ENCODE peak calls at places on chromosomes 5 and 9, in four cellular contexts. J, I, M and U are unnamed samples.

GRCh38 chr5:141850786-141851185 is 27.4 kb downstream of the PCDH1 start:
- DNase-seq in J (peak; percentile 56), I (no peak), M (no peak), U (no peak)

GRCh38 chr9:75914002-75914401 is 23.5 kb downstream of the PCSK5 start:
- DNase-seq in J (no peak), I (no peak), M (no peak), U (no peak)

GRCh38 chr9:70049672-70050271 is 6.1 kb downstream of the MAMDC2 start:
- DNase-seq in J (no peak), I (no peak), M (no peak), U (no peak)

GRCh38 chr5:127153031-127153430 is 79.7 kb upstream of the C5orf63 start:
- DNase-seq in J (no peak), I (no peak), M (peak; percentile 4), U (no peak)

GRCh38 chr9:129197978-129198736 is 20.1 kb upstream of the IER5L start:
- DNase-seq in J (no peak), I (no peak), M (no peak), U (no peak)

GRCh38 chr5:180825768-180826525 is 23.3 kb upstream of the MGAT1 start:
- DNase-seq in J (no peak), I (no peak), M (peak; percentile 86), U (peak; percentile 84)

GRCh38 chr9:35035851-35036701 is 36.3 kb downstream of the VCP start:
- DNase-seq in J (no peak), I (no peak), M (no peak), U (no peak)

GRCh38 chr9:134335490-134336173 is 9.4 kb downstream of the RXRA start:
- DNase-seq in J (no peak), I (no peak), M (no peak), U (no peak)

GRCh38 chr5:139543423-139543991 is 17.6 kb upstream of the UBE2D2 start:
- DNase-seq in J (peak; percentile 75), I (no peak), M (no peak), U (no peak)

GRCh38 chr5:117604845-117605244 is 1030.2 kb upstream of the SEMA6A start:
- DNase-seq in J (no peak), I (no peak), M (no peak), U (no peak)

GRCh38 chr9:130946778-130947617 is 8.0 kb upstream of the FIBCD1 start:
- DNase-seq in J (peak; percentile 69), I (peak; percentile 43), M (no peak), U (no peak)

GRCh38 chr5:10354048-10354872 is 765 bp downstream of the MARCHF6 start:
- DNase-seq in J (peak; percentile 81), I (no peak), M (peak; percentile 53), U (no peak)

GRCh38 chr9:16608906-16609305 is 261.6 kb downstream of the BNC2 start:
- DNase-seq in J (no peak), I (no peak), M (no peak), U (no peak)

GRCh38 chr9:69145148-69145547 is 28.9 kb upstream of the TJP2 start:
- DNase-seq in J (no peak), I (no peak), M (no peak), U (no peak)

GRCh38 chr5:51345106-51345505 is 38.1 kb upstream of the ISL1 start:
- DNase-seq in J (no peak), I (peak; percentile 34), M (no peak), U (no peak)

GRCh38 chr5:61023131-61023530 is 78.1 kb downstream of the NDUFAF2 start:
- DNase-seq in J (no peak), I (no peak), M (no peak), U (no peak)

GRCh38 chr9:127979333-127980055 is 1.3 kb downstream of the EEIG1 start:
- DNase-seq in J (peak; percentile 55), I (no peak), M (peak; percentile 41), U (no peak)

GRCh38 chr9:97059661-97060060 is 20.7 kb upstream of the CTSV start:
- DNase-seq in J (no peak), I (peak; percentile 23), M (no peak), U (no peak)

GRCh38 chr9:34378376-34379060 is 1.8 kb upstream of the MYORG start:
- DNase-seq in J (no peak), I (no peak), M (no peak), U (no peak)

GRCh38 chr5:156826150-156826549 is 23.9 kb upstream of the PPP1R2B start:
- DNase-seq in J (no peak), I (no peak), M (no peak), U (no peak)

GRCh38 chr9:98263080-98263479 is 7.6 kb upstream of the TBC1D2 start:
- DNase-seq in J (no peak), I (no peak), M (no peak), U (no peak)

GRCh38 chr9:108271236-108271635 is 584.5 kb downstream of the ACTL7B start:
- DNase-seq in J (no peak), I (no peak), M (no peak), U (no peak)

GRCh38 chr9:112334319-112334828 is 955 bp upstream of the PTBP3 start:
- DNase-seq in J (peak; percentile 20), I (no peak), M (peak; percentile 35), U (no peak)

GRCh38 chr5:154164182-154164581 is 26.4 kb upstream of the GALNT10 start:
- DNase-seq in J (no peak), I (no peak), M (no peak), U (no peak)

GRCh38 chr5:111224561-111224989 is 391 bp downstream of the CAMK4 start:
- DNase-seq in J (no peak), I (no peak), M (no peak), U (no peak)

GRCh38 chr5:111226556-111226955 is 2.4 kb downstream of the CAMK4 start:
- DNase-seq in J (no peak), I (no peak), M (no peak), U (no peak)

GRCh38 chr5:111223086-111223789 is 946 bp upstream of the CAMK4 start:
- DNase-seq in J (no peak), I (no peak), M (no peak), U (no peak)

GRCh38 chr5:111225926-111226325 is 1.7 kb downstream of the CAMK4 start:
- DNase-seq in J (no peak), I (no peak), M (no peak), U (no peak)

GRCh38 chr5:111223790-111224560 is at the start of gene CAMK4:
- DNase-seq in J (peak; percentile 77), I (peak; percentile 27), M (peak; percentile 2), U (no peak)
- TF ChIP-seq CTCF in J (no peak), I (peak; percentile 3), M (peak; percentile 14), U (peak; percentile 18)

GRCh38 chr5:40334242-40334635 is 345.5 kb upstream of the PTGER4 start:
- DNase-seq in J (no peak), I (no peak), M (no peak), U (no peak)

GRCh38 chr5:40332945-40333344 is 346.8 kb upstream of the PTGER4 start:
- DNase-seq in J (no peak), I (no peak), M (no peak), U (no peak)

DNA sequence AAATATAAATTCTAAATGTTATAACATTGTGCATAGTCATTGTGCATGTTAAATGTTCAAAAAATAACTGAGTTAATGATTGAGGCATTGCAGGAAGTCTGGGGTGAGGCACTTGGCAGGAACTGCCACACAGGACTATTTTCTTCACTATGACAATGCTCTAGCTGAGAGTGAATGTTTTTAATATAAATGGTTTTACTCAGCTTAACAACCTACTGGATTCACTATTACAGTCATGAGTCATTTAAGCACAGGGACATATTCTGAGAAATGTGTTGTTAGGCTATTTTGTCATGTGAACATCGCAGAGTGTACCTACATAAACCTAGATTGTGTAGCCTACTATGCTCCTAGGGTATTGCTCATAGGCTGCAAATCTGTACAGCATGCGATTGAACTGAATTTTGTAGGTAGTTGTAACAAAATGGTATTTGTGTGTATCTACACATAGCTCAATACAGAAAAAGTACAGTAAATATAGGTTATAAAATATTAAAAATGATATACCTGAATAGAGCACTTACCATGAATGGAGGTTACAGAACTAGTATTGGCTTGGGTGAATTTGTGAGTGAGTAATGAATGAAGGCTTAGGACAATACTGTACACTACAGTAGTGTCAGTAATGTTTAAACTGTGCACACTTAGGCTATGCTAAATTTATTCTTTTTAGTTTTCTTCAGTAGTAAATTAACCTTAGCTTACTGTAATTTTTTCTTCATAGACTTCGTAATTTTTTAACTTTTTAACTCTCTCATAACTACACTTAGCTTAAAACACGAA is 346.1 kb upstream of the PTGER4 start:
- DNase-seq in J (no peak), I (no peak), M (no peak), U (no peak)
- TF ChIP-seq POLR2AphosphoS5 in J (no peak), I (no peak), M (no peak), U (no peak)

GRCh38 chr9:27487128-27487527 is 37.0 kb upstream of the IFNK start:
- DNase-seq in J (no peak), I (no peak), M (no peak), U (no peak)

GRCh38 chr9:27487927-27488326 is 36.2 kb upstream of the IFNK start:
- DNase-seq in J (no peak), I (no peak), M (no peak), U (no peak)

GRCh38 chr9:27489087-27489876 is 34.8 kb upstream of the IFNK start:
- DNase-seq in J (no peak), I (no peak), M (no peak), U (no peak)

GRCh38 chr9:27495480-27496133 is 28.5 kb upstream of the IFNK start:
- DNase-seq in J (no peak), I (no peak), M (no peak), U (no peak)

GRCh38 chr9:27491164-27491563 is 32.9 kb upstream of the IFNK start:
- DNase-seq in J (no peak), I (no peak), M (no peak), U (no peak)
- TF ChIP-seq TCF7L2 in J (no peak), I (no peak), M (no peak), U (no peak)

GRCh38 chr5:82799346-82800077 is 277.7 kb downstream of the TMEM167A start:
- DNase-seq in J (no peak), I (no peak), M (peak; percentile 3), U (no peak)
- TF ChIP-seq CTCF in J (no peak), I (peak; percentile 30), M (no peak), U (no peak)

GRCh38 chr5:65828507-65828906 is 97.9 kb upstream of the ERBIN start:
- DNase-seq in J (no peak), I (no peak), M (no peak), U (no peak)
- TF ChIP-seq POLR2AphosphoS5 in J (no peak), I (no peak), M (no peak), U (no peak)

DNA sequence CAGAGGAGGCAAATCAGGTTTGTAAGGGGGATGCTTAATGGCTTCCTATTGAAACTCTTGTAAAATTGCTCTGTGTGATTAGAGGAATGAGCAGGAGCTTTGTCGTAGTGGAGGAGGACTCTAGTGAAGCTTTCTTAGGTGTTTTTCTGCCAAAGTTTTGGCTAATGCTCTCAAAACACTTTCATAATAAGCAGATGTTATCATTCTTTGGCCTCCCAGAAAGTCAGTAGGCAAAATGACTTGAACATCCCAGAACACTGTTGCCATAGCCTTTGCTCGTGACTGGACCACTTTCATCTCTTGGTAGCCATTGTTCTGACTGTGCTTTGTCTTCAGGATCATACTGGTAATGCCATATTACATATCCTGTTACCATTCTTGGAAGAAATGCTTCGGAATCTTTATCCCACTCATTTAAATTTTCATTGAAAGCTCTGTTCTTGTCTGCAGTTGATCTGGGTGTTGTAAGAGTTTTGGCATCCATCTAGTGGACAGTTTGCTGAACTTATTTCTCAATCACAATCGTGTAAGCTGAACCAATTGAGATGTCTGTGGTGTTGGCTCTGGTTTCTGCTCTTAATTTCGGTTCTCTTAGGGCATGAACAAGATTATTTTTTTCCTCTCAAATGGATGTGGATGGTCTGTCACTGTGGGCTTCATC is 187.6 kb downstream of the COMMD10 start:
- DNase-seq in J (no peak), I (no peak), M (no peak), U (no peak)
- TF ChIP-seq TCF7L2 in J (no peak), I (no peak), M (no peak), U (no peak)